ENCODE peak calls at places on chromosomes 5 and 9, in five cellular contexts. W is choroid plexus epithelial cell, H is cardiac fibroblast, J is lower lobe of right lung, A is esophagus squamous epithelium. K is an unnamed sample.

GRCh38 chr5:9621379-9621903 is 8.7 kb downstream of the TAS2R1 start:
- DNase-seq in W (peak; percentile 62), H (peak; percentile 93), J (no peak), A (no peak), K (peak; percentile 93)

GRCh38 chr5:76363385-76364261 is 39.5 kb upstream of the IQGAP2 start:
- DNase-seq in W (no peak), H (no peak), J (no peak), A (no peak), K (no peak)

GRCh38 chr9:6566409-6567139 is 79.0 kb downstream of the GLDC start:
- DNase-seq in W (peak; percentile 95), H (peak; percentile 94), J (no peak), A (no peak), K (peak; percentile 98)

GRCh38 chr5:58849995-58850667 is 267.3 kb downstream of the RAB3C start:
- DNase-seq in W (peak; percentile 70), H (peak; percentile 56), J (peak; percentile 66), A (no peak), K (peak; percentile 47)

GRCh38 chr5:33810491-33811120 is 81.2 kb downstream of the ADAMTS12 start:
- DNase-seq in W (no peak), H (peak; percentile 70), J (no peak), A (no peak), K (no peak)

GRCh38 chr9:13721481-13722235 is 442.2 kb upstream of the MPDZ start:
- DNase-seq in W (peak; percentile 45), H (peak; percentile 31), J (no peak), A (no peak), K (peak; percentile 76)

GRCh38 chr9:78858266-78858665 is 561.3 kb downstream of the PSAT1 start:
- DNase-seq in W (no peak), H (no peak), J (no peak), A (no peak), K (peak; percentile 35)

GRCh38 chr5:116441223-116441622 is 133.4 kb downstream of the SEMA6A start:
- DNase-seq in W (no peak), H (no peak), J (no peak), A (no peak), K (no peak)

GRCh38 chr9:136955943-136956335 is 3.9 kb downstream of the LCN12 start:
- DNase-seq in W (no peak), H (no peak), J (no peak), A (no peak), K (no peak)

GRCh38 chr5:81165493-81166119 is 67.5 kb upstream of the CKMT2 start:
- DNase-seq in W (peak; percentile 87), H (peak; percentile 54), J (peak; percentile 58), A (no peak), K (peak; percentile 68)

GRCh38 chr5:160434022-160434531 is 12.4 kb downstream of the PTTG1 start:
- DNase-seq in W (no peak), H (no peak), J (peak; percentile 44), A (no peak), K (no peak)

GRCh38 chr5:98768160-98769005 is 5.1 kb upstream of the RGMB start:
- DNase-seq in W (peak; percentile 73), H (peak; percentile 65), J (peak; percentile 46), A (no peak), K (peak; percentile 69)

GRCh38 chr5:98767563-98767962 is 5.9 kb upstream of the RGMB start:
- DNase-seq in W (no peak), H (no peak), J (no peak), A (no peak), K (no peak)

GRCh38 chr5:98770158-98770910 is 3.1 kb upstream of the RGMB start:
- DNase-seq in W (peak; percentile 83), H (peak; percentile 66), J (peak; percentile 59), A (no peak), K (peak; percentile 75)

GRCh38 chr5:98769256-98770157 is 4.0 kb upstream of the RGMB start:
- DNase-seq in W (peak; percentile 80), H (peak; percentile 47), J (peak; percentile 55), A (no peak), K (peak; percentile 56)

GRCh38 chr5:98769006-98769255 is 4.5 kb upstream of the RGMB start:
- DNase-seq in W (no peak), H (no peak), J (peak; percentile 56), A (no peak), K (no peak)
- TF ChIP-seq CTCF in W (peak; percentile 75), H (peak; percentile 67), J (peak; percentile 61), A (no peak), K (peak; percentile 78)

GRCh38 chr5:141623197-141623596 is 4.4 kb upstream of the DIAPH1 start:
- DNase-seq in W (peak; percentile 65), H (no peak), J (no peak), A (no peak), K (no peak)
- H3K4me3 ChIP-seq in W (no peak overlapping the region), H (no peak overlapping the region), J (no peak overlapping the region), A (no peak overlapping the region), K (no peak overlapping the region)

GRCh38 chr5:113512341-113512740 is 1.2 kb upstream of the YTHDC2 start:
- DNase-seq in W (no peak), H (no peak), J (no peak), A (no peak), K (no peak)

GRCh38 chr5:113514263-113514590 is 733 bp downstream of the YTHDC2 start:
- DNase-seq in W (no peak), H (no peak), J (no peak), A (no peak), K (no peak)

GRCh38 chr5:113513384-113514262 is at the start of gene YTHDC2:
- DNase-seq in W (peak; percentile 84), H (peak; percentile 87), J (peak; percentile 92), A (peak; percentile 45), K (peak; percentile 77)

GRCh38 chr5:113508756-113509155 is 4.7 kb upstream of the YTHDC2 start:
- DNase-seq in W (no peak), H (no peak), J (no peak), A (no peak), K (peak; percentile 34)

DNA sequence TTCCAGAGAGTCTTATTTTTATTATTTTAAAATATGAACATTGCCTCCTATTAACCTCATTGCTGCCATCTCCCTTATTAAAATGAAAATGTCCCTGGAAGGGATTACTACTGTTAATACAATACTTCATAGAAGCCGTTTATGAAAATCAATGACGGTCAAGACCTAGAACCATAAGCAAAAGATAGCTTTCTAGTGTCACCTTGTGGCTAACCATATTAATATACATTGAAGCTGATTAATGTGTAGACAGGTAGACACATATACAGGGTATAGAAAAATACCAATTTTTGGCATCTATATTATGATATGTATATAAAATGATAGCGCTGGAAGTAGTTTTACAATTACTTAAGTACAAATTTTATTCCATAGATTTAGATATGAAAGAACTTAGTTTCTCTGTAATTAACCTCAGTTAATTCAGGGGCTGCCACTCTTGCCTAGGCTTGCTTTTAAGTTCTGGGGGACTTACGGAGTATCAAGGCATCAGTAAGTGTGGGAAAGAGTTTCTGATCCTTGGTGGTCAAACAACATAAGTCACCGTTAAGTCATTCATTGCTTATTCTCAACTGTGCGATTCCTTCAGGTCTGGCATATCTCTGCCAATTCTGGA is 2.5 kb upstream of the YTHDC2 start:
- DNase-seq in W (peak; percentile 80), H (peak; percentile 81), J (no peak), A (no peak), K (peak; percentile 81)
- TF ChIP-seq CTCF in W (peak; percentile 54), H (peak; percentile 46), J (peak; percentile 32), A (peak; percentile 43), K (peak; percentile 44)

GRCh38 chr5:147552897-147553296 is 43.0 kb upstream of the DPYSL3 start:
- DNase-seq in W (no peak), H (no peak), J (no peak), A (no peak), K (no peak)

GRCh38 chr5:147558826-147559225 is 49.0 kb upstream of the DPYSL3 start:
- DNase-seq in W (peak; percentile 87), H (peak; percentile 90), J (no peak), A (no peak), K (peak; percentile 91)

GRCh38 chr5:147551677-147552076 is 41.8 kb upstream of the DPYSL3 start:
- DNase-seq in W (no peak), H (no peak), J (no peak), A (no peak), K (no peak)

GRCh38 chr5:147558131-147558730 is 48.4 kb upstream of the DPYSL3 start:
- DNase-seq in W (no peak), H (peak; percentile 79), J (no peak), A (no peak), K (peak; percentile 89)

DNA sequence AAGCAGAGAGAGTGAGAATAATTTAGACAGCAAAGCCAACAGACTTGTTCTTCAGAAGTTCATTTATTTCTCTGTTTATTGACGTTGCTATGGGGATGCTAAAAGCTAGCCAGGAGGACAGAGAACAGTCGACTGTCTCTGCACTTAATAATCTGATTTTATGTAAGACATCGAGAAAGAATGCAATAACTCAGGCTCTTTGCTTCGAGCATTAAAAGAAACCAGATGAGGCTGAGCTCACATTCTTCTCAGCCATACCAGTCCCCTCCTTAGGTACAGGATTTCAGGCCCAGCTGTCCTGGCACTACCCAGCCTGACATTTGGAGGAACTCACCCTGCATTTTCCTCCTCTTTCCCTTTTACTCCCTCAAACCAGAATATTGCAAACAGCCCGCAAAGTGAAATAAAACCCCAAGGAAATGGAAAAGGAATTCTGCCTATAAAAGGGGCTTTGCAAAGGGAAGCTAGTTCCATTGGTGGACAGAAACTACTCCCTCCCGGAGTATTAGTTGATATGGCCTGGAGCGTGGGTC is 44.5 kb upstream of the DPYSL3 start:
- DNase-seq in W (peak; percentile 85), H (peak; percentile 92), J (no peak), A (no peak), K (peak; percentile 91)
- H3K4me3 ChIP-seq in W (peak overlapping the region; percentile 26), H (no peak overlapping the region), J (peak overlapping the region; percentile 7), A (no peak overlapping the region), K (peak overlapping the region; percentile 31)

GRCh38 chr5:141815796-141816180 is 62.4 kb downstream of the PCDH1 start:
- DNase-seq in W (no peak), H (no peak), J (no peak), A (no peak), K (no peak)

GRCh38 chr5:141815051-141815795 is 63.0 kb downstream of the PCDH1 start:
- DNase-seq in W (no peak), H (no peak), J (no peak), A (no peak), K (no peak)

GRCh38 chr5:141816598-141817399 is 61.4 kb downstream of the PCDH1 start:
- DNase-seq in W (no peak), H (peak; percentile 36), J (no peak), A (no peak), K (peak; percentile 14)

GRCh38 chr5:141812512-141812911 is 65.7 kb downstream of the PCDH1 start:
- DNase-seq in W (no peak), H (no peak), J (no peak), A (no peak), K (no peak)

GRCh38 chr5:141814064-141814982 is 63.9 kb downstream of the PCDH1 start:
- DNase-seq in W (peak; percentile 19), H (peak; percentile 27), J (peak; percentile 71), A (no peak), K (peak; percentile 17)
- TF ChIP-seq CTCF in W (peak; percentile 71), H (peak; percentile 75), J (peak; percentile 58), A (peak; percentile 22), K (peak; percentile 69)

DNA sequence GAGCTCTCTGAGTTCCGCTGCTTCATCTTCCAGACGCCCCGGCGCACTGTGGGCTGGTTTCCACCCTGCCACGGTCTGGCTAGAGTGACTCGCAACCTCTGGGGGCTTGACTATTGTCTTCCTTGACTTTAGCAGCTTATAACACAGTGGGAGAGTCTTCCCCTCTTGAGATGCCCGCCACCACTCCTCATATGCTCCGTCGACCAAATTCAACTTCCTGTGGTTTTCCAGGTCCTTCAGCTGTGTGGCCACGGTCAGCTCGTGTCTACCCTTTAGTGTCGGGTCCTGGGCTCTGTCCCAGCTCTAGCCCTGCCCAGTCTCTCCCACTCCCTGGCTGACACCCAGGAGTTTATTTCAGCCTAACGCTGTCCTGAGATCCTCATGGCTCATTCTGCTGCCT is 28.2 kb upstream of the NCS1 start:
- DNase-seq in W (no peak), H (peak; percentile 65), J (no peak), A (no peak), K (peak; percentile 46)
- H3K4me3 ChIP-seq in W (no peak overlapping the region), H (no peak overlapping the region), J (no peak overlapping the region), A (no peak overlapping the region), K (no peak overlapping the region)

GRCh38 chr9:134328341-134328840 is 2.1 kb downstream of the RXRA start:
- DNase-seq in W (peak; percentile 44), H (peak; percentile 37), J (peak; percentile 54), A (no peak), K (peak; percentile 31)
- TF ChIP-seq CTCF in W (no peak), H (no peak), J (no peak), A (no peak), K (no peak)

K was measured in fibroblast of the aortic adventitia.